ENCODE peak calls at places on chromosome 2, in four cellular contexts. One of them, this sample, is unnamed.

GRCh38 chr2:177147093-177147694 is 65.4 kb upstream of the HNRNPA3 start:
- DNase-seq in nucleus accumbens: no peak
- DNase-seq in GM12891: no peak
- DNase-seq in mucosa of gallbladder: no peak
- DNase-seq in this sample: peak

GRCh38 chr2:196172976-196173375 is 1.6 kb upstream of the STK17B start:
- DNase-seq in GM12891: no peak
- DNase-seq in nucleus accumbens: no peak
- DNase-seq in mucosa of gallbladder: no peak
- DNase-seq in this sample: no peak

GRCh38 chr2:230018153-230018552 is 50.6 kb downstream of the SLC16A14 start:
- DNase-seq in GM12891: no peak
- DNase-seq in nucleus accumbens: no peak
- DNase-seq in mucosa of gallbladder: no peak
- DNase-seq in this sample: no peak

GRCh38 chr2:226726546-226726945 is 73.1 kb downstream of the IRS1 start:
- DNase-seq in nucleus accumbens: no peak
- DNase-seq in mucosa of gallbladder: no peak
- DNase-seq in GM12891: no peak
- DNase-seq in this sample: no peak

GRCh38 chr2:191318729-191319078 is 73.5 kb downstream of the MYO1B start:
- DNase-seq in GM12891: no peak
- DNase-seq in mucosa of gallbladder: peak
- DNase-seq in nucleus accumbens: no peak
- DNase-seq in this sample: peak

GRCh38 chr2:134228493-134228903 is 25.4 kb upstream of the MGAT5 start:
- DNase-seq in nucleus accumbens: no peak
- DNase-seq in mucosa of gallbladder: no peak
- DNase-seq in GM12891: no peak
- DNase-seq in this sample: no peak

GRCh38 chr2:75041791-75042231 is 83.4 kb downstream of the POLE4 start:
- DNase-seq in mucosa of gallbladder: no peak
- DNase-seq in nucleus accumbens: no peak
- DNase-seq in GM12891: no peak
- DNase-seq in this sample: no peak

GRCh38 chr2:20506281-20506685 is 59.4 kb downstream of the RHOB start:
- DNase-seq in nucleus accumbens: no peak
- DNase-seq in GM12891: no peak
- DNase-seq in mucosa of gallbladder: no peak
- DNase-seq in this sample: no peak

GRCh38 chr2:40200516-40200915 is 251.4 kb downstream of the SLC8A1 start:
- DNase-seq in mucosa of gallbladder: no peak
- DNase-seq in nucleus accumbens: no peak
- DNase-seq in GM12891: no peak
- DNase-seq in this sample: no peak

GRCh38 chr2:238139841-238140439 is 1.5 kb downstream of the KLHL30 start:
- DNase-seq in mucosa of gallbladder: no peak
- DNase-seq in nucleus accumbens: no peak
- DNase-seq in GM12891: no peak
- DNase-seq in this sample: no peak

GRCh38 chr2:189661957-189662321 is 680 bp downstream of the ASNSD1 start:
- DNase-seq in nucleus accumbens: no peak
- DNase-seq in GM12891: no peak
- DNase-seq in mucosa of gallbladder: no peak
- DNase-seq in this sample: no peak

This sample was measured in small intestine.